ENCODE peak calls at places on chromosomes 3 and 15, in seven cellular contexts. One of them, this sample, is unnamed.
A peak's percentile ranks its signal among the peaks of the same experiment; 100 is the strongest.

GRCh38 chr3:142940472-142940871 is 23.0 kb downstream of the PAQR9 start:
- DNase-seq in transverse colon: no peak
- DNase-seq in prostate gland: no peak
- DNase-seq in uterus: no peak
- DNase-seq in breast epithelium: no peak
- DNase-seq in A549: no peak
- DNase-seq in tibial nerve: no peak
- DNase-seq in this sample: no peak

GRCh38 chr15:60618206-60618605 is 139.3 kb upstream of the ICE2 start:
- DNase-seq in transverse colon: no peak
- DNase-seq in prostate gland: no peak
- DNase-seq in uterus: no peak
- DNase-seq in breast epithelium: no peak
- DNase-seq in A549: no peak
- DNase-seq in tibial nerve: no peak
- DNase-seq in this sample: no peak

GRCh38 chr3:140365872-140366697 is 311.8 kb upstream of the TRIM42 start:
- DNase-seq in transverse colon: no peak
- DNase-seq in prostate gland: no peak
- DNase-seq in uterus: no peak
- DNase-seq in breast epithelium: no peak
- DNase-seq in A549: no peak
- DNase-seq in tibial nerve: no peak
- DNase-seq in this sample: no peak

GRCh38 chr15:71104636-71105035 is 10.6 kb upstream of the THSD4 start:
- DNase-seq in transverse colon: no peak
- DNase-seq in prostate gland: no peak
- DNase-seq in uterus: no peak
- DNase-seq in breast epithelium: no peak
- DNase-seq in A549: no peak
- DNase-seq in tibial nerve: no peak
- DNase-seq in this sample: no peak

GRCh38 chr3:128804817-128805166 is 74.6 kb upstream of the ACAD9 start:
- DNase-seq in transverse colon: no peak
- DNase-seq in prostate gland: no peak
- DNase-seq in uterus: no peak
- DNase-seq in breast epithelium: no peak
- DNase-seq in A549: no peak
- DNase-seq in tibial nerve: no peak
- DNase-seq in this sample: no peak

GRCh38 chr15:68326711-68327412 is 49.3 kb downstream of the FEM1B start:
- DNase-seq in transverse colon: no peak
- DNase-seq in prostate gland: no peak
- DNase-seq in uterus: no peak
- DNase-seq in breast epithelium: no peak
- DNase-seq in A549: no peak
- DNase-seq in tibial nerve: no peak
- DNase-seq in this sample: no peak

GRCh38 chr15:85457392-85457968 is 77.1 kb downstream of the AKAP13 start:
- DNase-seq in transverse colon: peak; percentile 37
- DNase-seq in prostate gland: no peak
- DNase-seq in uterus: no peak
- DNase-seq in breast epithelium: no peak
- DNase-seq in A549: peak; percentile 39
- DNase-seq in tibial nerve: no peak
- DNase-seq in this sample: no peak

GRCh38 chr15:65856821-65857455 is 12.4 kb upstream of the RAB11A start:
- DNase-seq in transverse colon: peak; percentile 81
- DNase-seq in prostate gland: peak; percentile 67
- DNase-seq in uterus: peak; percentile 26
- DNase-seq in breast epithelium: peak; percentile 66
- DNase-seq in A549: peak; percentile 77
- DNase-seq in tibial nerve: peak; percentile 53
- DNase-seq in this sample: peak; percentile 82

GRCh38 chr3:33940149-33940548 is 141.7 kb downstream of the PDCD6IP start:
- DNase-seq in transverse colon: no peak
- DNase-seq in prostate gland: no peak
- DNase-seq in uterus: no peak
- DNase-seq in breast epithelium: no peak
- DNase-seq in A549: no peak
- DNase-seq in tibial nerve: no peak
- DNase-seq in this sample: no peak

GRCh38 chr15:38266247-38266996 is 13.8 kb downstream of the SPRED1 start:
- DNase-seq in transverse colon: no peak
- DNase-seq in prostate gland: no peak
- DNase-seq in uterus: no peak
- DNase-seq in breast epithelium: no peak
- DNase-seq in A549: no peak
- DNase-seq in tibial nerve: no peak
- DNase-seq in this sample: no peak

GRCh38 chr3:97981886-97982285 is 9.7 kb upstream of the RIOX2 start:
- DNase-seq in transverse colon: no peak
- DNase-seq in prostate gland: no peak
- DNase-seq in uterus: no peak
- DNase-seq in breast epithelium: no peak
- DNase-seq in A549: no peak
- DNase-seq in tibial nerve: no peak
- DNase-seq in this sample: no peak

GRCh38 chr3:189001559-189001958 is 170.2 kb upstream of the TPRG1 start:
- DNase-seq in transverse colon: no peak
- DNase-seq in prostate gland: no peak
- DNase-seq in uterus: no peak
- DNase-seq in breast epithelium: no peak
- DNase-seq in A549: peak; percentile 44
- DNase-seq in tibial nerve: no peak
- DNase-seq in this sample: no peak

GRCh38 chr3:61783993-61784718 is 222.8 kb downstream of the PTPRG start:
- DNase-seq in transverse colon: no peak
- DNase-seq in prostate gland: no peak
- DNase-seq in uterus: no peak
- DNase-seq in breast epithelium: no peak
- DNase-seq in A549: no peak
- DNase-seq in tibial nerve: no peak
- DNase-seq in this sample: no peak

GRCh38 chr3:4748701-4749378 is 230.4 kb upstream of the BHLHE40 start:
- DNase-seq in transverse colon: no peak
- DNase-seq in prostate gland: no peak
- DNase-seq in uterus: no peak
- DNase-seq in breast epithelium: no peak
- DNase-seq in A549: no peak
- DNase-seq in tibial nerve: no peak
- DNase-seq in this sample: no peak

GRCh38 chr3:187403768-187404270 is 35.6 kb downstream of the RTP4 start:
- DNase-seq in transverse colon: no peak
- DNase-seq in prostate gland: peak; percentile 10
- DNase-seq in uterus: peak; percentile 15
- DNase-seq in breast epithelium: no peak
- DNase-seq in A549: peak; percentile 79
- DNase-seq in tibial nerve: no peak
- DNase-seq in this sample: no peak

GRCh38 chr3:187957209-187957981 is 196.6 kb upstream of the LPP start:
- DNase-seq in transverse colon: peak; percentile 35
- DNase-seq in prostate gland: no peak
- DNase-seq in uterus: no peak
- DNase-seq in breast epithelium: no peak
- DNase-seq in A549: no peak
- DNase-seq in tibial nerve: no peak
- DNase-seq in this sample: no peak

GRCh38 chr3:57605683-57606082 is 8.5 kb upstream of the ARF4 start:
- DNase-seq in transverse colon: no peak
- DNase-seq in prostate gland: no peak
- DNase-seq in uterus: no peak
- DNase-seq in breast epithelium: no peak
- DNase-seq in A549: no peak
- DNase-seq in tibial nerve: no peak
- DNase-seq in this sample: no peak

GRCh38 chr3:54631507-54632280 is 296.2 kb downstream of the LRTM1 start:
- DNase-seq in transverse colon: no peak
- DNase-seq in prostate gland: no peak
- DNase-seq in uterus: no peak
- DNase-seq in breast epithelium: no peak
- DNase-seq in A549: no peak
- DNase-seq in tibial nerve: no peak
- DNase-seq in this sample: no peak

GRCh38 chr15:69668963-69669362 is 216.3 kb downstream of the RPLP1 start:
- DNase-seq in transverse colon: peak; percentile 62
- DNase-seq in prostate gland: no peak
- DNase-seq in uterus: no peak
- DNase-seq in breast epithelium: no peak
- DNase-seq in A549: no peak
- DNase-seq in tibial nerve: no peak
- DNase-seq in this sample: no peak

GRCh38 chr3:177195941-177196472 is 1.3 kb downstream of the TBL1XR1 start:
- DNase-seq in transverse colon: no peak
- DNase-seq in prostate gland: peak; percentile 32
- DNase-seq in uterus: no peak
- DNase-seq in breast epithelium: no peak
- DNase-seq in A549: no peak
- DNase-seq in tibial nerve: no peak
- DNase-seq in this sample: peak; percentile 27

GRCh38 chr15:98772895-98773294 is 124.6 kb downstream of the IGF1R start:
- DNase-seq in transverse colon: no peak
- DNase-seq in prostate gland: no peak
- DNase-seq in uterus: no peak
- DNase-seq in breast epithelium: no peak
- DNase-seq in A549: no peak
- DNase-seq in tibial nerve: no peak
- DNase-seq in this sample: no peak

GRCh38 chr15:98771444-98772059 is 123.2 kb downstream of the IGF1R start:
- DNase-seq in transverse colon: no peak
- DNase-seq in prostate gland: no peak
- DNase-seq in uterus: no peak
- DNase-seq in breast epithelium: no peak
- DNase-seq in A549: no peak
- DNase-seq in tibial nerve: no peak
- DNase-seq in this sample: no peak

GRCh38 chr15:98773616-98774015 is 125.3 kb downstream of the IGF1R start:
- DNase-seq in transverse colon: no peak
- DNase-seq in prostate gland: no peak
- DNase-seq in uterus: no peak
- DNase-seq in breast epithelium: no peak
- DNase-seq in A549: no peak
- DNase-seq in tibial nerve: no peak
- DNase-seq in this sample: no peak

GRCh38 chr15:98769867-98770266 is 121.5 kb downstream of the IGF1R start:
- DNase-seq in transverse colon: no peak
- DNase-seq in prostate gland: no peak
- DNase-seq in uterus: no peak
- DNase-seq in breast epithelium: no peak
- DNase-seq in A549: no peak
- DNase-seq in tibial nerve: no peak
- DNase-seq in this sample: no peak

GRCh38 chr15:98770984-98771383 is 122.6 kb downstream of the IGF1R start:
- DNase-seq in transverse colon: no peak
- DNase-seq in prostate gland: no peak
- DNase-seq in uterus: no peak
- DNase-seq in breast epithelium: no peak
- DNase-seq in A549: no peak
- DNase-seq in tibial nerve: no peak
- DNase-seq in this sample: no peak
- TF ChIP-seq POLR2A in transverse colon: no peak
- TF ChIP-seq POLR2A in prostate gland: no peak
- TF ChIP-seq POLR2A in uterus: no peak
- TF ChIP-seq POLR2A in breast epithelium: no peak
- TF ChIP-seq POLR2A in A549: no peak
- TF ChIP-seq POLR2A in tibial nerve: no peak
- TF ChIP-seq POLR2A in this sample: no peak

DNA sequence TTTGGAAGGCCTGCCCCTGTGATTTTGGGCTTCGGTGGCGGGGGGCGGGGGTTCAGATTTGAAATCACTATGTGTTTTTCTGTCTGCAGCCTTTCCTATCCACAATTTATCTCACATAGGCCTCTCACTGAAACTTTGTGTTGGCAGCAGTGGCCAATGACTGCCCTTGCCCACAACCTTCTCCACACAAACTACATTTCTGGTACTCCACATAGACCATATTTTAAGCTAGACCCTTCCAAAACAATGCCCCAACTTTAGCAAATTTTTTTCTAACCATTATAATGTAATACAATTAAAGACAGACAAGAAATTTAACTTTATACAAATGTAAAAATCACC is 6.4 kb downstream of the ADAM10 start:
- DNase-seq in transverse colon: no peak
- DNase-seq in prostate gland: no peak
- DNase-seq in uterus: no peak
- DNase-seq in breast epithelium: no peak
- DNase-seq in A549: no peak
- DNase-seq in tibial nerve: no peak
- DNase-seq in this sample: no peak
- H3K4me1 ChIP-seq in transverse colon: peaks cover 25% of the 10 kb centered on the region
- H3K4me1 ChIP-seq in prostate gland: peaks cover 3% of the 10 kb centered on the region
- H3K4me1 ChIP-seq in uterus: peaks cover 13% of the 10 kb centered on the region
- H3K4me1 ChIP-seq in breast epithelium: peaks cover 11% of the 10 kb centered on the region
- H3K4me1 ChIP-seq in A549: peaks cover 55% of the 10 kb centered on the region
- H3K4me1 ChIP-seq in tibial nerve: peaks cover 15% of the 10 kb centered on the region
- H3K4me1 ChIP-seq in this sample: peaks cover 18% of the 10 kb centered on the region

GRCh38 chr15:51093865-51094605 is 671 bp downstream of the TNFAIP8L3 start:
- DNase-seq in transverse colon: peak; percentile 29
- DNase-seq in prostate gland: no peak
- DNase-seq in uterus: peak; percentile 66
- DNase-seq in breast epithelium: no peak
- DNase-seq in A549: no peak
- DNase-seq in tibial nerve: peak; percentile 41
- DNase-seq in this sample: peak; percentile 50
- TF ChIP-seq POLR2A in transverse colon: no peak
- TF ChIP-seq POLR2A in prostate gland: no peak
- TF ChIP-seq POLR2A in uterus: no peak
- TF ChIP-seq POLR2A in breast epithelium: no peak
- TF ChIP-seq POLR2A in A549: no peak
- TF ChIP-seq POLR2A in tibial nerve: no peak
- TF ChIP-seq POLR2A in this sample: no peak

GRCh38 chr3:194730369-194730768 is 44.7 kb downstream of the FAM43A start:
- DNase-seq in transverse colon: peak; percentile 63
- DNase-seq in prostate gland: peak; percentile 49
- DNase-seq in uterus: no peak
- DNase-seq in breast epithelium: no peak
- DNase-seq in A549: no peak
- DNase-seq in tibial nerve: no peak
- DNase-seq in this sample: peak; percentile 43

GRCh38 chr3:194732617-194733016 is 46.9 kb downstream of the FAM43A start:
- DNase-seq in transverse colon: no peak
- DNase-seq in prostate gland: no peak
- DNase-seq in uterus: no peak
- DNase-seq in breast epithelium: no peak
- DNase-seq in A549: no peak
- DNase-seq in tibial nerve: no peak
- DNase-seq in this sample: no peak

GRCh38 chr3:194727435-194728128 is 41.9 kb downstream of the FAM43A start:
- DNase-seq in transverse colon: no peak
- DNase-seq in prostate gland: no peak
- DNase-seq in uterus: no peak
- DNase-seq in breast epithelium: no peak
- DNase-seq in A549: no peak
- DNase-seq in tibial nerve: no peak
- DNase-seq in this sample: no peak

GRCh38 chr3:194728986-194729385 is 43.3 kb downstream of the FAM43A start:
- DNase-seq in transverse colon: no peak
- DNase-seq in prostate gland: no peak
- DNase-seq in uterus: no peak
- DNase-seq in breast epithelium: no peak
- DNase-seq in A549: no peak
- DNase-seq in tibial nerve: no peak
- DNase-seq in this sample: no peak

GRCh38 chr3:194731496-194732073 is 45.9 kb downstream of the FAM43A start:
- DNase-seq in transverse colon: no peak
- DNase-seq in prostate gland: no peak
- DNase-seq in uterus: no peak
- DNase-seq in breast epithelium: no peak
- DNase-seq in A549: no peak
- DNase-seq in tibial nerve: no peak
- DNase-seq in this sample: no peak
- H3K4me1 ChIP-seq in transverse colon: no peaks in the 10 kb centered on the region
- H3K4me1 ChIP-seq in prostate gland: no peaks in the 10 kb centered on the region
- H3K4me1 ChIP-seq in uterus: no peaks in the 10 kb centered on the region
- H3K4me1 ChIP-seq in breast epithelium: no peaks in the 10 kb centered on the region
- H3K4me1 ChIP-seq in A549: peaks cover 3% of the 10 kb centered on the region
- H3K4me1 ChIP-seq in tibial nerve: no peaks in the 10 kb centered on the region
- H3K4me1 ChIP-seq in this sample: no peaks in the 10 kb centered on the region